ENCODE peak calls at places on chromosome 14, in seven cellular contexts. One of them, this sample, is unnamed.

GRCh38 chr14:75578786-75579781 is 664 bp downstream of the FLVCR2 start:
- DNase-seq in fibroblast of the aortic adventitia: no peak
- DNase-seq in suprapubic skin: no peak
- DNase-seq in epithelial cell of esophagus: no peak
- DNase-seq in ovary: no peak
- DNase-seq in fibroblast of lung: no peak
- DNase-seq in esophagus squamous epithelium: no peak
- DNase-seq in this sample: peak

GRCh38 chr14:54483073-54483745 is 5.6 kb downstream of the GMFB start:
- DNase-seq in fibroblast of the aortic adventitia: no peak
- DNase-seq in suprapubic skin: no peak
- DNase-seq in epithelial cell of esophagus: no peak
- DNase-seq in ovary: no peak
- DNase-seq in fibroblast of lung: no peak
- DNase-seq in esophagus squamous epithelium: no peak
- DNase-seq in this sample: no peak

GRCh38 chr14:100765991-100766390 is 39.3 kb downstream of the DLK1 start:
- DNase-seq in fibroblast of the aortic adventitia: no peak
- DNase-seq in suprapubic skin: no peak
- DNase-seq in epithelial cell of esophagus: no peak
- DNase-seq in ovary: no peak
- DNase-seq in fibroblast of lung: no peak
- DNase-seq in esophagus squamous epithelium: no peak
- DNase-seq in this sample: no peak

GRCh38 chr14:95816539-95816938 is 60.1 kb upstream of the TUNAR start:
- DNase-seq in fibroblast of the aortic adventitia: no peak
- DNase-seq in suprapubic skin: no peak
- DNase-seq in epithelial cell of esophagus: no peak
- DNase-seq in ovary: no peak
- DNase-seq in fibroblast of lung: no peak
- DNase-seq in esophagus squamous epithelium: no peak
- DNase-seq in this sample: no peak

GRCh38 chr14:72583316-72584272 is 310.3 kb downstream of the DPF3 start:
- DNase-seq in fibroblast of the aortic adventitia: no peak
- DNase-seq in suprapubic skin: no peak
- DNase-seq in epithelial cell of esophagus: no peak
- DNase-seq in ovary: no peak
- DNase-seq in fibroblast of lung: no peak
- DNase-seq in esophagus squamous epithelium: no peak
- DNase-seq in this sample: no peak

GRCh38 chr14:30559638-30560071 is 697 bp downstream of the G2E3 start:
- DNase-seq in fibroblast of the aortic adventitia: peak
- DNase-seq in suprapubic skin: no peak
- DNase-seq in epithelial cell of esophagus: peak
- DNase-seq in ovary: no peak
- DNase-seq in fibroblast of lung: peak
- DNase-seq in esophagus squamous epithelium: no peak
- DNase-seq in this sample: peak

GRCh38 chr14:89349196-89350008 is 67.6 kb downstream of the FOXN3 start:
- DNase-seq in fibroblast of the aortic adventitia: no peak
- DNase-seq in suprapubic skin: no peak
- DNase-seq in epithelial cell of esophagus: no peak
- DNase-seq in ovary: no peak
- DNase-seq in fibroblast of lung: peak
- DNase-seq in esophagus squamous epithelium: no peak
- DNase-seq in this sample: no peak

GRCh38 chr14:35400707-35401421 is 3.7 kb downstream of the NFKBIA start:
- DNase-seq in fibroblast of the aortic adventitia: peak
- DNase-seq in suprapubic skin: no peak
- DNase-seq in epithelial cell of esophagus: peak
- DNase-seq in ovary: no peak
- DNase-seq in fibroblast of lung: no peak
- DNase-seq in esophagus squamous epithelium: no peak
- DNase-seq in this sample: no peak

GRCh38 chr14:99745307-99745951 is 47.8 kb upstream of the EML1 start:
- DNase-seq in fibroblast of the aortic adventitia: peak
- DNase-seq in suprapubic skin: no peak
- DNase-seq in epithelial cell of esophagus: no peak
- DNase-seq in ovary: no peak
- DNase-seq in fibroblast of lung: peak
- DNase-seq in esophagus squamous epithelium: no peak
- DNase-seq in this sample: peak

GRCh38 chr14:76673261-76673660 is 88.0 kb upstream of the VASH1 start:
- DNase-seq in fibroblast of the aortic adventitia: no peak
- DNase-seq in suprapubic skin: no peak
- DNase-seq in epithelial cell of esophagus: no peak
- DNase-seq in ovary: no peak
- DNase-seq in fibroblast of lung: no peak
- DNase-seq in esophagus squamous epithelium: no peak
- DNase-seq in this sample: no peak

GRCh38 chr14:33631021-33631420 is 319.9 kb downstream of the EGLN3 start:
- DNase-seq in fibroblast of the aortic adventitia: peak
- DNase-seq in suprapubic skin: no peak
- DNase-seq in epithelial cell of esophagus: no peak
- DNase-seq in ovary: no peak
- DNase-seq in fibroblast of lung: peak
- DNase-seq in esophagus squamous epithelium: no peak
- DNase-seq in this sample: no peak
- TF ChIP-seq CTCF in fibroblast of the aortic adventitia: no peak
- TF ChIP-seq CTCF in suprapubic skin: no peak
- TF ChIP-seq CTCF in epithelial cell of esophagus: no peak
- TF ChIP-seq CTCF in ovary: no peak
- TF ChIP-seq CTCF in fibroblast of lung: no peak
- TF ChIP-seq CTCF in esophagus squamous epithelium: no peak
- TF ChIP-seq CTCF in this sample: no peak

GRCh38 chr14:67520482-67520881 is 12.6 kb upstream of the PLEKHH1 start:
- DNase-seq in fibroblast of the aortic adventitia: no peak
- DNase-seq in suprapubic skin: no peak
- DNase-seq in epithelial cell of esophagus: no peak
- DNase-seq in ovary: no peak
- DNase-seq in fibroblast of lung: no peak
- DNase-seq in esophagus squamous epithelium: no peak
- DNase-seq in this sample: no peak
- H3K4me3 ChIP-seq in fibroblast of the aortic adventitia: no peak
- H3K4me3 ChIP-seq in suprapubic skin: no peak
- H3K4me3 ChIP-seq in epithelial cell of esophagus: no peak
- H3K4me3 ChIP-seq in ovary: no peak
- H3K4me3 ChIP-seq in fibroblast of lung: no peak
- H3K4me3 ChIP-seq in esophagus squamous epithelium: no peak
- H3K4me3 ChIP-seq in this sample: no peak

GRCh38 chr14:91252901-91253794 is 8.6 kb upstream of the GPR68 start:
- DNase-seq in fibroblast of the aortic adventitia: no peak
- DNase-seq in suprapubic skin: no peak
- DNase-seq in epithelial cell of esophagus: no peak
- DNase-seq in ovary: peak
- DNase-seq in fibroblast of lung: no peak
- DNase-seq in esophagus squamous epithelium: no peak
- DNase-seq in this sample: no peak
- TF ChIP-seq CTCF in fibroblast of the aortic adventitia: no peak
- TF ChIP-seq CTCF in suprapubic skin: no peak
- TF ChIP-seq CTCF in epithelial cell of esophagus: no peak
- TF ChIP-seq CTCF in ovary: no peak
- TF ChIP-seq CTCF in fibroblast of lung: no peak
- TF ChIP-seq CTCF in esophagus squamous epithelium: no peak
- TF ChIP-seq CTCF in this sample: no peak

GRCh38 chr14:52729585-52729924 is 411 bp upstream of the STYX start:
- DNase-seq in fibroblast of the aortic adventitia: no peak
- DNase-seq in suprapubic skin: no peak
- DNase-seq in epithelial cell of esophagus: no peak
- DNase-seq in ovary: no peak
- DNase-seq in fibroblast of lung: no peak
- DNase-seq in esophagus squamous epithelium: no peak
- DNase-seq in this sample: no peak
- H3K4me3 ChIP-seq in fibroblast of the aortic adventitia: peak
- H3K4me3 ChIP-seq in suprapubic skin: peak
- H3K4me3 ChIP-seq in epithelial cell of esophagus: peak
- H3K4me3 ChIP-seq in ovary: peak
- H3K4me3 ChIP-seq in fibroblast of lung: peak
- H3K4me3 ChIP-seq in esophagus squamous epithelium: peak
- H3K4me3 ChIP-seq in this sample: peak

GRCh38 chr14:47039336-47039735 is 387.8 kb upstream of the RPL10L start:
- DNase-seq in fibroblast of the aortic adventitia: no peak
- DNase-seq in suprapubic skin: no peak
- DNase-seq in epithelial cell of esophagus: no peak
- DNase-seq in ovary: no peak
- DNase-seq in fibroblast of lung: no peak
- DNase-seq in esophagus squamous epithelium: no peak
- DNase-seq in this sample: no peak

GRCh38 chr14:47040490-47040889 is 388.9 kb upstream of the RPL10L start:
- DNase-seq in fibroblast of the aortic adventitia: no peak
- DNase-seq in suprapubic skin: no peak
- DNase-seq in epithelial cell of esophagus: peak
- DNase-seq in ovary: no peak
- DNase-seq in fibroblast of lung: peak
- DNase-seq in esophagus squamous epithelium: no peak
- DNase-seq in this sample: peak

DNA sequence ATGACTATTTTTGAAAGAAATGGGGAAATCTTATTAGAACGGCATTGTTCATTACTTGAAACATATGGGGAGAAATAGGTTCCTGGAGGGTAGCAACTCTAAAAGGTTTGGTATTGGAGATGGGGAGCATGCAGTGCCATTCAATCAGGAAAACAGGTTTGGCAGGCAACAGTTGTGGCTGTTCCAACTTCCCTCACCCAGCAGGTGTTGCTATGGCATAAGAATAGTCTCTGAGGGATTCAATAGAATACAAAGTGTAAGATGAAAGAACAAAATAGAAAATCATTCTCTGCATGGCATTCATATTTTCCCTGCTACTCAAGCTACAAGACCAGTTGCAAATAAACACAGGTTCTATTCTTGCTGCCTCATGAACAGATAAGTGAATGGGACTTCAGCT is 393.3 kb upstream of the RPL10L start:
- DNase-seq in fibroblast of the aortic adventitia: no peak
- DNase-seq in suprapubic skin: no peak
- DNase-seq in epithelial cell of esophagus: peak
- DNase-seq in ovary: no peak
- DNase-seq in fibroblast of lung: peak
- DNase-seq in esophagus squamous epithelium: no peak
- DNase-seq in this sample: no peak
- TF ChIP-seq CTCF in fibroblast of the aortic adventitia: no peak
- TF ChIP-seq CTCF in suprapubic skin: no peak
- TF ChIP-seq CTCF in epithelial cell of esophagus: peak
- TF ChIP-seq CTCF in ovary: no peak
- TF ChIP-seq CTCF in fibroblast of lung: no peak
- TF ChIP-seq CTCF in esophagus squamous epithelium: peak
- TF ChIP-seq CTCF in this sample: no peak

DNA sequence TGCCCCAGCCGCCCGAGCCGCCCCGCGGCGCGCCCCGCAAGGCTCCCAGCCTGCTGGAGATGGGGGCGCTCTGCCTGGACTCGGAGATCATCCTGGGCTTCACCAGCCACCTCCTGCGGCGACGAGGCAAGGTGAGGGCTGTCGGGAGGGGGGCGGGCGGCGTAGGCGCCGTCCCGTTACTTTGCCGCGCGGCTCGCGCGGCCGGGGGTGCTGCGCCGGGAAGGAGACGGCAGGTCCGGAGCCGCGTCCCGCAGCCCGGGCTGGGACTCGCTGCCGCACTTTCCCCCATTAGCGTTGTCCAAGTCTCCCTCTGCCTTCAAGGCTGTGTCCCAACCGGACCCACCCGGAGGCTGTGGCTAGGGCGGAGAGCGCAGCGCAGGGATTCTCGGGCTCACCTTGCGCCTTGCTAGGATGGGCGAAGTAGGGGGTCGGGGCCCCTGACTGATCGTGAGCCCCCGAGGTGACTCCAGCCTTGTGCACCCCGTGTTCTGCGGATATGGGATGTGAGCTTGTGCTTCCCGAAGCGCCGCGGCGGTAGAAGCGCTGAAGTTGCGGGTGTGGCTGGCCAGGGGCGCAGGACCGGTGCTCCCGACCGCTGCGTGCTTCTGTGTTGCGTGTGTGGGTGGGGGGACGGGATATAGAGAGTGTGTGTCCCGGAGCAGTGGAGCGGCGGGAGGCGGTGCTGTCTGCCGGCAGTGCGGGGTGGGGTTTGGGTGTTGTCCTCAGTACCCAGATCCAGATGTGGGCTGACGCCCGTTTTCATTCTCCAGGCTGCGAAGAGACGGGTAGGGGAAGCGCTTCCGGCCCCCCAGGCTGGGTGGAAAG is 1.7 kb upstream of the KIF26A start:
- DNase-seq in fibroblast of the aortic adventitia: no peak
- DNase-seq in suprapubic skin: peak
- DNase-seq in epithelial cell of esophagus: no peak
- DNase-seq in ovary: peak
- DNase-seq in fibroblast of lung: no peak
- DNase-seq in esophagus squamous epithelium: no peak
- DNase-seq in this sample: no peak
- H3K4me3 ChIP-seq in fibroblast of the aortic adventitia: no peak
- H3K4me3 ChIP-seq in suprapubic skin: peak
- H3K4me3 ChIP-seq in epithelial cell of esophagus: no peak
- H3K4me3 ChIP-seq in ovary: no peak
- H3K4me3 ChIP-seq in fibroblast of lung: no peak
- H3K4me3 ChIP-seq in esophagus squamous epithelium: peak
- H3K4me3 ChIP-seq in this sample: no peak

This sample was measured in fibroblast of mammary gland.